ENCODE peak calls at places on chromosome 18, in five cellular contexts. L, K, I, Y and D are unnamed samples.

GRCh38 chr18:43125471-43125870 is 10.0 kb upstream of the RIT2 start:
- DNase-seq in L (no peak), K (no peak), I (no peak), Y (no peak), D (no peak)

GRCh38 chr18:48932822-48933510 is 17.8 kb downstream of the SMAD7 start:
- DNase-seq in L (peak), K (no peak), I (peak), Y (peak), D (no peak)

GRCh38 chr18:63301458-63301857 is 18.1 kb downstream of the BCL2 start:
- DNase-seq in L (no peak), K (no peak), I (no peak), Y (no peak), D (no peak)

GRCh38 chr18:62957885-62958472 is 242.6 kb downstream of the PHLPP1 start:
- DNase-seq in L (peak), K (peak), I (no peak), Y (peak), D (peak)

GRCh38 chr18:22115573-22115972 is 53.8 kb upstream of the GATA6 start:
- DNase-seq in L (no peak), K (no peak), I (no peak), Y (no peak), D (no peak)

GRCh38 chr18:446941-447560 is 53.5 kb downstream of the COLEC12 start:
- DNase-seq in L (peak), K (no peak), I (no peak), Y (no peak), D (no peak)

GRCh38 chr18:46051731-46052461 is 20.2 kb downstream of the PSTPIP2 start:
- DNase-seq in L (peak), K (no peak), I (peak), Y (no peak), D (no peak)

GRCh38 chr18:34117319-34117718 is 107.4 kb downstream of the NOL4 start:
- DNase-seq in L (no peak), K (peak), I (no peak), Y (no peak), D (no peak)

GRCh38 chr18:46680784-46681695 is 24.0 kb upstream of the LOXHD1 start:
- DNase-seq in L (no peak), K (no peak), I (no peak), Y (peak), D (no peak)

GRCh38 chr18:34977787-34978532 is 63.3 kb upstream of the MAPRE2 start:
- DNase-seq in L (no peak), K (peak), I (no peak), Y (peak), D (peak)

GRCh38 chr18:8667846-8668245 is 37.5 kb upstream of the MTCL1 start:
- DNase-seq in L (peak), K (no peak), I (peak), Y (no peak), D (no peak)

GRCh38 chr18:75362435-75362834 is 65.1 kb downstream of the SMIM21 start:
- DNase-seq in L (no peak), K (no peak), I (no peak), Y (no peak), D (no peak)

GRCh38 chr18:58863539-58864145 is 1.0 kb upstream of the ZNF532 start:
- DNase-seq in L (peak), K (peak), I (no peak), Y (peak), D (peak)

GRCh38 chr18:29780814-29781213 is 1261.7 kb downstream of the DSC3 start:
- DNase-seq in L (no peak), K (peak), I (no peak), Y (no peak), D (no peak)

GRCh38 chr18:63570721-63571120 is 16.4 kb upstream of the SERPINB13 start:
- DNase-seq in L (no peak), K (no peak), I (no peak), Y (no peak), D (no peak)

GRCh38 chr18:40313030-40313642 is 1641.9 kb upstream of the PIK3C3 start:
- DNase-seq in L (peak), K (no peak), I (no peak), Y (no peak), D (no peak)

GRCh38 chr18:21242141-21243040 is at the start of gene GREB1L:
- DNase-seq in L (peak), K (peak), I (peak), Y (no peak), D (peak)

GRCh38 chr18:62974928-62975675 is 259.8 kb downstream of the PHLPP1 start:
- DNase-seq in L (no peak), K (no peak), I (no peak), Y (no peak), D (no peak)

DNA sequence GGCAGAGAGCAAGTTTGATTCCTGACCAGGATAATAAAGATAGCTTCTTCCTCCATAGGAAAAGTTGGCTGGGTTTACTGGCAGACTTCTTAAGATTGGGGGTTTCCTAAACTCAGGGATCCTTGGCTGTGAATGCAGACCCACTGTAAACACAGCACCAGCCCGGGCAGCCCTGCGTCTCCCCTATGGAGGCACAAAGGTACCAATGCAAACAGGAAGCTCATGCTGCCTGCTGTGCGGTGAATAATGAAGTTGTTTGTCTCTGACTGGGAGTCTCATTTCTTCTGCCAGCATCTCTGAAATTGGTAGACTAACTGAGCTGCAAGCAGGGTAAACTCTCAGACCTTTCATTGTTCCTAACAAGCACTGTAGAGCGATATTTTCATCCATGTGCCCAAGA is 96.1 kb upstream of the ARHGAP28 start:
- DNase-seq in L (no peak), K (peak), I (no peak), Y (no peak), D (no peak)
- H2AFZ ChIP-seq in L (no peak), K (peak), I (peak), Y (no peak), D (no peak)

GRCh38 chr18:50218432-50219197 is 23.7 kb upstream of the MYO5B start:
- DNase-seq in L (peak), K (peak), I (peak), Y (peak), D (peak)
- TF ChIP-seq CTCF in L (peak), K (peak), I (peak), Y (peak), D (peak)

GRCh38 chr18:77000527-77000926 is 132.1 kb downstream of the MBP start:
- DNase-seq in L (peak), K (peak), I (peak), Y (peak), D (peak)
- H3K4me3 ChIP-seq in L (no peak), K (no peak), I (no peak), Y (no peak), D (no peak)

GRCh38 chr18:80107396-80107795 is 1.7 kb upstream of the ADNP2 start:
- DNase-seq in L (no peak), K (no peak), I (no peak), Y (no peak), D (no peak)
- H2AFZ ChIP-seq in L (no peak), K (no peak), I (no peak), Y (no peak), D (no peak)

DNA sequence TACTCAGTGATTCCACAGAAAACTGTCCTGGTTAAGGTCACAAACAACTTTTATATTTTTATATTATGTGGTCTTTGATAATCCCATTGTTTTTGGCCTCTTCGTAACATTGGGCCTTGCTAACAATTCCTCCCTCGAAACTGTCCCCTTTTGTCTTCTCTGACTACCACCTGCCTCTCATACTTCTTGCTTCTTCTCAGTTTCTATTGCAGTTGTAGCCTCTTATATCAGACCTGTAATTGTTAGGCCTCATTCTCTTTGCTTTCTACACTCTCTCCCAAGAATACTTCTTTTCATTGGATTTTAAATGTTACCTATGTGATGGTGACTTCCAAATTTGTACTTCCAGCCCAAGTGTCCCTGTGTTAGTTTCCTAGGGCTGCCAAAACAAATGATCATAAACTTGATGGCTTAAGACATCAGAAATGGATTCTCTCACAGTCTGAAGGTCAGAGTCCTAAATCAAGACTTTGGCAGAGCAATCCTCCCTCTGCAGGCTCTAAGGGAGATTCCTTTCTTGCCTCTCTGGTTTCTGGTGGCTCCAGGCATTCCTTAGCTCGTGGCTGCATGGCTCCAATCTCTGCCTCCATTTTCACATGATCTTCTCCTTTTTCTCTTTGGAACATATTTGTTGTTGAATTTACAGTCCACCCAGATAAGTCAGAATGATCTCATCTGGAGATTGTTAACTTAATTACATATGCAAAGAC is 44.5 kb downstream of the MC4R start:
- DNase-seq in L (no peak), K (no peak), I (no peak), Y (no peak), D (no peak)
- TF ChIP-seq CTCF in L (no peak), K (no peak), I (no peak), Y (no peak), D (no peak)

GRCh38 chr18:23584019-23584970 is 2.0 kb downstream of the NPC1 start:
- DNase-seq in L (no peak), K (no peak), I (no peak), Y (no peak), D (no peak)
- H3K4me3 ChIP-seq in L (no peak), K (peak), I (no peak), Y (no peak), D (no peak)